ENCODE peak calls at places on chromosomes 6 and 20, in nine cellular contexts. Y, T, U, G, K, C, R, Q and O are unnamed samples.
A peak's percentile ranks its signal among the peaks of the same experiment; 100 is the strongest.

GRCh38 chr6:127291495-127291894 is 24.8 kb downstream of the RNF146 start:
- DNase-seq in Y (no peak), T (no peak), U (no peak), G (no peak), K (no peak), C (no peak), R (no peak), Q (no peak), O (no peak)

GRCh38 chr6:53752856-53753255 is 41.9 kb upstream of the LRRC1 start:
- DNase-seq in Y (no peak), T (no peak), U (no peak), G (no peak), K (no peak), C (no peak), R (no peak), Q (no peak), O (peak; percentile 89)

GRCh38 chr6:133724726-133725125 is 164.2 kb upstream of the TCF21 start:
- DNase-seq in Y (no peak), T (no peak), U (no peak), G (no peak), K (no peak), C (no peak), R (no peak), Q (no peak), O (no peak)

GRCh38 chr20:50378170-50379000 is 131.8 kb upstream of the PTPN1 start:
- DNase-seq in Y (no peak), T (no peak), U (no peak), G (no peak), K (no peak), C (no peak), R (no peak), Q (no peak), O (peak; percentile 81)

GRCh38 chr6:88730602-88731001 is 232.8 kb downstream of the RNGTT start:
- DNase-seq in Y (no peak), T (no peak), U (no peak), G (no peak), K (no peak), C (no peak), R (no peak), Q (no peak), O (peak; percentile 36)

GRCh38 chr6:142300758-142301251 is 1.0 kb upstream of the ADGRG6 start:
- DNase-seq in Y (peak; percentile 4), T (no peak), U (no peak), G (peak; percentile 60), K (no peak), C (peak; percentile 16), R (peak; percentile 45), Q (no peak), O (peak; percentile 71)

GRCh38 chr6:7727150-7727950 is 1.5 kb downstream of the BMP6 start:
- DNase-seq in Y (peak; percentile 47), T (no peak), U (no peak), G (no peak), K (peak; percentile 11), C (peak; percentile 20), R (no peak), Q (no peak), O (no peak)

GRCh38 chr6:90294989-90295853 is 1.4 kb downstream of the BACH2 start:
- DNase-seq in Y (no peak), T (peak; percentile 61), U (peak; percentile 49), G (peak; percentile 27), K (peak; percentile 70), C (peak; percentile 46), R (peak; percentile 60), Q (no peak), O (peak; percentile 22)

GRCh38 chr6:106927531-106928398 is 46.8 kb downstream of the CD24 start:
- DNase-seq in Y (peak; percentile 69), T (no peak), U (peak; percentile 45), G (no peak), K (peak; percentile 70), C (no peak), R (no peak), Q (peak; percentile 78), O (peak; percentile 48)

GRCh38 chr6:26195924-26196845 is 109.0 kb downstream of the HFE start:
- DNase-seq in Y (no peak), T (no peak), U (no peak), G (no peak), K (peak; percentile 87), C (no peak), R (no peak), Q (peak; percentile 85), O (no peak)

GRCh38 chr6:43972915-43973304 is 154.3 kb downstream of the MRPL14 start:
- DNase-seq in Y (no peak), T (peak; percentile 24), U (peak; percentile 90), G (peak; percentile 71), K (no peak), C (peak; percentile 87), R (peak; percentile 79), Q (no peak), O (no peak)

GRCh38 chr20:51132286-51132810 is 109.4 kb upstream of the KCNG1 start:
- DNase-seq in Y (no peak), T (no peak), U (no peak), G (no peak), K (no peak), C (no peak), R (no peak), Q (no peak), O (no peak)

GRCh38 chr20:38034108-38034649 is 633 bp downstream of the RPRD1B start:
- DNase-seq in Y (no peak), T (no peak), U (no peak), G (no peak), K (peak; percentile 13), C (no peak), R (no peak), Q (no peak), O (no peak)

GRCh38 chr6:166638566-166638965 is 11.5 kb upstream of the RPS6KA2 start:
- DNase-seq in Y (no peak), T (no peak), U (no peak), G (no peak), K (no peak), C (no peak), R (no peak), Q (peak; percentile 76), O (no peak)

GRCh38 chr6:64520050-64520449 is 884.4 kb downstream of the PHF3 start:
- DNase-seq in Y (no peak), T (no peak), U (no peak), G (no peak), K (no peak), C (no peak), R (no peak), Q (no peak), O (no peak)

GRCh38 chr20:18421608-18422007 is 45.2 kb downstream of the DZANK1 start:
- DNase-seq in Y (no peak), T (no peak), U (no peak), G (no peak), K (no peak), C (no peak), R (no peak), Q (no peak), O (no peak)

GRCh38 chr6:39228111-39228971 is 934 bp downstream of the KCNK5 start:
- DNase-seq in Y (no peak), T (no peak), U (no peak), G (no peak), K (no peak), C (no peak), R (no peak), Q (no peak), O (no peak)
- H3K27ac ChIP-seq in Y (no peak overlapping the region), T (no peak overlapping the region), U (no peak overlapping the region), G (peak overlapping the region; percentile 83), K (no peak overlapping the region), C (no peak overlapping the region), R (peak overlapping the region; percentile 74), Q (no peak overlapping the region), O (no peak overlapping the region)

DNA sequence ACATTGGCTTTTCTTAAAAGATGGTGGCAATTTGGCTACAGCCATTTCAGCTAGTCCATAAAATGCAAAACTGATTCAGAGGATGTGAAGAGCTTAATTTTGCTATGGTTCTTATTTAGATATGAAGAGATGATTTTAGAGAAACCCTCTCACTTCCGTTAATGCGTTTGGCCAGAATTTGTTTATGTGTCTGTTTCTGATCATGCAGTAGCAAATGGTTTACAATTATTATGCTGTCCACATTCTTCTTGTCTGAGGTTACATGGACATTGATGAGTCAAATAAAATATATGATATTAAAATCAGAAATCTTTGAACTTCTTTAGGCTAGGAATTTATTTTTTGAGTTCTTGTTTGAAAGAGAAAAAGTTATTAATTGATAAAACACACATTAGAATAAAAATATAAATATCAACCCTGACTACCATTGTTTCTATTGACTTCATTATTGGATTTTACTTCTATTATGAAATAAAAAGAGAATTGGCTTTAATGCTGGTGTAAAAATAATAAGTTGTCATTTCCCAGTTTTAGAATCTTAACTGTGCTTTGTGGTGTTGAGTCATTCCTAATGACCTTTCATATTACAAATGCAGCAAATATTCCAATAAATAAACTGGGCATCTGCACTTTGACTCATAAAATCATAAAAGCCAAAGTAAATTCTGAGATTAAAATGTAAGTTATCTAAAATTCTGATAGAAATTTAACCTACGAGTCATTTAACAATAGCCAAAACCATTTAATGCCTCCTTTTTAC is 1286.0 kb upstream of the GJE1 start:
- DNase-seq in Y (no peak), T (no peak), U (no peak), G (no peak), K (no peak), C (no peak), R (no peak), Q (no peak), O (no peak)
- H3K27ac ChIP-seq in Y (no peak overlapping the region), T (no peak overlapping the region), U (no peak overlapping the region), G (no peak overlapping the region), K (no peak overlapping the region), C (no peak overlapping the region), R (no peak overlapping the region), Q (no peak overlapping the region), O (no peak overlapping the region)

DNA sequence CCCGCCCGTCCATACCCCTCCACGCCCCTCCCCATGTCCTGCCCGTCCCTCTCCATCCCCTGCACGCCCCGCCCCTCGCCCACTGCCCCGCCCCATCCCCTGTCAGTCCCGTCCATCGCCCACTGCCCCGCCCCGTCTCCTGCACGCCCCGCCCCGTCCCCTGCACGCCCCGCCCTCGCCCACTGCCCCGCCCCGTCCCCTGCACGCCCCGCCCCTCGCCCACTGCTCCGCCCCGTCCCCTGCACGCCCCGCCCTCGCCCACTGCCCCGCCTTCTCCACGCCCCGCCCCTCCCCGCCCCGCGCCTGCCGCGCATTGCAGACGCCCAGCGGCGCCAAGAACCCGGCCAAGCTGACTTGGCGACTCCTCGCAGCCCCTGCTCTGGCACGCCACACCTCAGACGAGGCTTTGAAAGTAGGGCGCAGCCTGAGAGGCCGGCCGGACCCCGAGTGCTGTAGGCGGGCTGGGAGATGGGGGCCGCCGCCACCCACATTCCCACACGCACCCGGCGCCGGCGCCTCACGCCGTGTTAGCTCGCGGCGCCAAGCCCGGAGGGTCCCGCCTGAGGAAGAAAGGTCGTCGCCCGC is at the start of gene RAD21L1:
- DNase-seq in Y (peak; percentile 81), T (peak; percentile 47), U (peak; percentile 85), G (peak; percentile 84), K (peak; percentile 24), C (peak; percentile 83), R (peak; percentile 80), Q (no peak), O (peak; percentile 73)
- H3K27ac ChIP-seq in Y (no peak within 1 kb of the TSS), T (no peak within 1 kb of the TSS), U (no peak within 1 kb of the TSS), G (peak within 1 kb of the TSS; percentile 28), K (no peak within 1 kb of the TSS), C (no peak within 1 kb of the TSS), R (peak within 1 kb of the TSS; percentile 41), Q (no peak within 1 kb of the TSS), O (no peak within 1 kb of the TSS)

DNA sequence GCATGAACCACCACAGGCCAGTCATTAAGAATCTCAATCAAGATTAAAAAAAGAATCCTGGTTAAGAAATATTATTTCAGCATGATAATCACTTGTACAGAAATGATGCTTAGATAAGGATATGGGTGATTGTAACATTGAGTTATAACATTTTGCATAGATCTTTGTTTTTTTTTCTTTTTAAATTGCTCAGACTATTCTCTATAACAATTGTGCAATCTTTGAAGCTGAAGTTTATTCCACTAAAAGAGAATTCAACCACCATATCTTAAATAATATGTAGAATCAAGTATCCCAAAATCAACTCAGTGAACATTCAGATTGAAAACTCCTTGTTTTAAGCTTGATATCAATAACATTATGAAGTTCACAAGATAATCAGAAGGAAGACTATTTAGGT is 663 bp upstream of the SMIM28 start:
- DNase-seq in Y (no peak), T (no peak), U (no peak), G (no peak), K (no peak), C (no peak), R (no peak), Q (no peak), O (peak; percentile 19)
- H3K27ac ChIP-seq in Y (no peak overlapping the region), T (no peak overlapping the region), U (no peak overlapping the region), G (no peak overlapping the region), K (no peak overlapping the region), C (no peak overlapping the region), R (no peak overlapping the region), Q (no peak overlapping the region), O (no peak overlapping the region)